ENCODE peak calls at places on chromosomes 2 and 18, in five cellular contexts. One of them, this sample, is unnamed.

GRCh38 chr2:141490886-141491285 is 639.9 kb downstream of the LRP1B start:
- DNase-seq in activated CD4-positive, alpha-beta T cell treated with anti-CD3 and anti-CD28 coated beads, Interleukin-2, amount 50 U/mL, for 24 hours: no peak
- DNase-seq in iPS-NIHi11: no peak
- DNase-seq in activated CD4-positive, CD25-positive, alpha-beta regulatory T cell treated with anti-CD3 and anti-CD28 coated beads, Interleukin-2, amount 50 U/mL, for 72 hours: no peak
- DNase-seq in NCI-H1105 treated with DMSO at 0.1 percent for 48 hours: no peak
- DNase-seq in this sample: no peak

GRCh38 chr2:229800997-229801754 is 86.8 kb upstream of the DNER start:
- DNase-seq in activated CD4-positive, alpha-beta T cell treated with anti-CD3 and anti-CD28 coated beads, Interleukin-2, amount 50 U/mL, for 24 hours: peak; percentile 28
- DNase-seq in iPS-NIHi11: peak; percentile 57
- DNase-seq in activated CD4-positive, CD25-positive, alpha-beta regulatory T cell treated with anti-CD3 and anti-CD28 coated beads, Interleukin-2, amount 50 U/mL, for 72 hours: peak; percentile 60
- DNase-seq in NCI-H1105 treated with DMSO at 0.1 percent for 48 hours: peak; percentile 56
- DNase-seq in this sample: peak; percentile 81

GRCh38 chr2:176122633-176123482 is at the start of gene HOXD9:
- DNase-seq in activated CD4-positive, alpha-beta T cell treated with anti-CD3 and anti-CD28 coated beads, Interleukin-2, amount 50 U/mL, for 24 hours: no peak
- DNase-seq in iPS-NIHi11: peak; percentile 68
- DNase-seq in activated CD4-positive, CD25-positive, alpha-beta regulatory T cell treated with anti-CD3 and anti-CD28 coated beads, Interleukin-2, amount 50 U/mL, for 72 hours: no peak
- DNase-seq in NCI-H1105 treated with DMSO at 0.1 percent for 48 hours: no peak
- DNase-seq in this sample: peak; percentile 87

GRCh38 chr2:82827426-82827825 is 1631.7 kb downstream of the SUCLG1 start:
- DNase-seq in activated CD4-positive, alpha-beta T cell treated with anti-CD3 and anti-CD28 coated beads, Interleukin-2, amount 50 U/mL, for 24 hours: no peak
- DNase-seq in iPS-NIHi11: no peak
- DNase-seq in activated CD4-positive, CD25-positive, alpha-beta regulatory T cell treated with anti-CD3 and anti-CD28 coated beads, Interleukin-2, amount 50 U/mL, for 72 hours: no peak
- DNase-seq in NCI-H1105 treated with DMSO at 0.1 percent for 48 hours: no peak
- DNase-seq in this sample: no peak

GRCh38 chr2:237486334-237486818 is 675 bp upstream of the MLPH start:
- DNase-seq in activated CD4-positive, alpha-beta T cell treated with anti-CD3 and anti-CD28 coated beads, Interleukin-2, amount 50 U/mL, for 24 hours: no peak
- DNase-seq in iPS-NIHi11: no peak
- DNase-seq in activated CD4-positive, CD25-positive, alpha-beta regulatory T cell treated with anti-CD3 and anti-CD28 coated beads, Interleukin-2, amount 50 U/mL, for 72 hours: no peak
- DNase-seq in NCI-H1105 treated with DMSO at 0.1 percent for 48 hours: no peak
- DNase-seq in this sample: peak; percentile 62

GRCh38 chr18:60746491-60746890 is 373.9 kb upstream of the MC4R start:
- DNase-seq in activated CD4-positive, alpha-beta T cell treated with anti-CD3 and anti-CD28 coated beads, Interleukin-2, amount 50 U/mL, for 24 hours: no peak
- DNase-seq in iPS-NIHi11: no peak
- DNase-seq in activated CD4-positive, CD25-positive, alpha-beta regulatory T cell treated with anti-CD3 and anti-CD28 coated beads, Interleukin-2, amount 50 U/mL, for 72 hours: no peak
- DNase-seq in NCI-H1105 treated with DMSO at 0.1 percent for 48 hours: no peak
- DNase-seq in this sample: no peak

GRCh38 chr2:42106257-42106816 is 58.5 kb downstream of the PKDCC start:
- DNase-seq in activated CD4-positive, alpha-beta T cell treated with anti-CD3 and anti-CD28 coated beads, Interleukin-2, amount 50 U/mL, for 24 hours: no peak
- DNase-seq in iPS-NIHi11: no peak
- DNase-seq in activated CD4-positive, CD25-positive, alpha-beta regulatory T cell treated with anti-CD3 and anti-CD28 coated beads, Interleukin-2, amount 50 U/mL, for 72 hours: no peak
- DNase-seq in NCI-H1105 treated with DMSO at 0.1 percent for 48 hours: no peak
- DNase-seq in this sample: peak; percentile 35

GRCh38 chr2:218311908-218312756 is 19.8 kb upstream of the TMBIM1 start:
- DNase-seq in activated CD4-positive, alpha-beta T cell treated with anti-CD3 and anti-CD28 coated beads, Interleukin-2, amount 50 U/mL, for 24 hours: no peak
- DNase-seq in iPS-NIHi11: no peak
- DNase-seq in activated CD4-positive, CD25-positive, alpha-beta regulatory T cell treated with anti-CD3 and anti-CD28 coated beads, Interleukin-2, amount 50 U/mL, for 72 hours: no peak
- DNase-seq in NCI-H1105 treated with DMSO at 0.1 percent for 48 hours: no peak
- DNase-seq in this sample: no peak

GRCh38 chr2:185291035-185291647 is 447.5 kb upstream of the FSIP2 start:
- DNase-seq in activated CD4-positive, alpha-beta T cell treated with anti-CD3 and anti-CD28 coated beads, Interleukin-2, amount 50 U/mL, for 24 hours: no peak
- DNase-seq in iPS-NIHi11: peak; percentile 40
- DNase-seq in activated CD4-positive, CD25-positive, alpha-beta regulatory T cell treated with anti-CD3 and anti-CD28 coated beads, Interleukin-2, amount 50 U/mL, for 72 hours: no peak
- DNase-seq in NCI-H1105 treated with DMSO at 0.1 percent for 48 hours: peak; percentile 2
- DNase-seq in this sample: peak; percentile 91

GRCh38 chr2:28406276-28407096 is 13.8 kb downstream of the FOSL2 start:
- DNase-seq in activated CD4-positive, alpha-beta T cell treated with anti-CD3 and anti-CD28 coated beads, Interleukin-2, amount 50 U/mL, for 24 hours: no peak
- DNase-seq in iPS-NIHi11: no peak
- DNase-seq in activated CD4-positive, CD25-positive, alpha-beta regulatory T cell treated with anti-CD3 and anti-CD28 coated beads, Interleukin-2, amount 50 U/mL, for 72 hours: no peak
- DNase-seq in NCI-H1105 treated with DMSO at 0.1 percent for 48 hours: no peak
- DNase-seq in this sample: no peak

GRCh38 chr2:168174761-168175160 is 72.6 kb downstream of the STK39 start:
- DNase-seq in activated CD4-positive, alpha-beta T cell treated with anti-CD3 and anti-CD28 coated beads, Interleukin-2, amount 50 U/mL, for 24 hours: no peak
- DNase-seq in iPS-NIHi11: no peak
- DNase-seq in activated CD4-positive, CD25-positive, alpha-beta regulatory T cell treated with anti-CD3 and anti-CD28 coated beads, Interleukin-2, amount 50 U/mL, for 72 hours: no peak
- DNase-seq in NCI-H1105 treated with DMSO at 0.1 percent for 48 hours: no peak
- DNase-seq in this sample: no peak

GRCh38 chr2:128607981-128608506 is 289.4 kb upstream of the HS6ST1 start:
- DNase-seq in activated CD4-positive, alpha-beta T cell treated with anti-CD3 and anti-CD28 coated beads, Interleukin-2, amount 50 U/mL, for 24 hours: no peak
- DNase-seq in iPS-NIHi11: peak; percentile 47
- DNase-seq in activated CD4-positive, CD25-positive, alpha-beta regulatory T cell treated with anti-CD3 and anti-CD28 coated beads, Interleukin-2, amount 50 U/mL, for 72 hours: no peak
- DNase-seq in NCI-H1105 treated with DMSO at 0.1 percent for 48 hours: no peak
- DNase-seq in this sample: no peak

GRCh38 chr2:381181-381580 is 93.3 kb upstream of the ALKAL2 start:
- DNase-seq in activated CD4-positive, alpha-beta T cell treated with anti-CD3 and anti-CD28 coated beads, Interleukin-2, amount 50 U/mL, for 24 hours: no peak
- DNase-seq in iPS-NIHi11: no peak
- DNase-seq in activated CD4-positive, CD25-positive, alpha-beta regulatory T cell treated with anti-CD3 and anti-CD28 coated beads, Interleukin-2, amount 50 U/mL, for 72 hours: no peak
- DNase-seq in NCI-H1105 treated with DMSO at 0.1 percent for 48 hours: no peak
- DNase-seq in this sample: peak; percentile 40

GRCh38 chr18:23067236-23067635 is 68.0 kb upstream of the CABLES1 start:
- DNase-seq in activated CD4-positive, alpha-beta T cell treated with anti-CD3 and anti-CD28 coated beads, Interleukin-2, amount 50 U/mL, for 24 hours: no peak
- DNase-seq in iPS-NIHi11: no peak
- DNase-seq in activated CD4-positive, CD25-positive, alpha-beta regulatory T cell treated with anti-CD3 and anti-CD28 coated beads, Interleukin-2, amount 50 U/mL, for 72 hours: no peak
- DNase-seq in NCI-H1105 treated with DMSO at 0.1 percent for 48 hours: no peak
- DNase-seq in this sample: no peak

GRCh38 chr18:76977108-76977621 is 154.8 kb downstream of the ZNF236 start:
- DNase-seq in activated CD4-positive, alpha-beta T cell treated with anti-CD3 and anti-CD28 coated beads, Interleukin-2, amount 50 U/mL, for 24 hours: no peak
- DNase-seq in iPS-NIHi11: peak; percentile 41
- DNase-seq in activated CD4-positive, CD25-positive, alpha-beta regulatory T cell treated with anti-CD3 and anti-CD28 coated beads, Interleukin-2, amount 50 U/mL, for 72 hours: no peak
- DNase-seq in NCI-H1105 treated with DMSO at 0.1 percent for 48 hours: peak; percentile 85
- DNase-seq in this sample: peak; percentile 40

GRCh38 chr2:113278073-113278811 is 479 bp downstream of the PAX8 start:
- DNase-seq in activated CD4-positive, alpha-beta T cell treated with anti-CD3 and anti-CD28 coated beads, Interleukin-2, amount 50 U/mL, for 24 hours: no peak
- DNase-seq in iPS-NIHi11: peak; percentile 46
- DNase-seq in activated CD4-positive, CD25-positive, alpha-beta regulatory T cell treated with anti-CD3 and anti-CD28 coated beads, Interleukin-2, amount 50 U/mL, for 72 hours: no peak
- DNase-seq in NCI-H1105 treated with DMSO at 0.1 percent for 48 hours: no peak
- DNase-seq in this sample: peak; percentile 74

GRCh38 chr2:119786312-119786711 is 26.6 kb downstream of the PTPN4 start:
- DNase-seq in activated CD4-positive, alpha-beta T cell treated with anti-CD3 and anti-CD28 coated beads, Interleukin-2, amount 50 U/mL, for 24 hours: no peak
- DNase-seq in iPS-NIHi11: no peak
- DNase-seq in activated CD4-positive, CD25-positive, alpha-beta regulatory T cell treated with anti-CD3 and anti-CD28 coated beads, Interleukin-2, amount 50 U/mL, for 72 hours: no peak
- DNase-seq in NCI-H1105 treated with DMSO at 0.1 percent for 48 hours: no peak
- DNase-seq in this sample: no peak

GRCh38 chr18:63216911-63217311 is 102.7 kb downstream of the BCL2 start:
- DNase-seq in activated CD4-positive, alpha-beta T cell treated with anti-CD3 and anti-CD28 coated beads, Interleukin-2, amount 50 U/mL, for 24 hours: no peak
- DNase-seq in iPS-NIHi11: no peak
- DNase-seq in activated CD4-positive, CD25-positive, alpha-beta regulatory T cell treated with anti-CD3 and anti-CD28 coated beads, Interleukin-2, amount 50 U/mL, for 72 hours: no peak
- DNase-seq in NCI-H1105 treated with DMSO at 0.1 percent for 48 hours: no peak
- DNase-seq in this sample: no peak

GRCh38 chr2:119311371-119311770 is 55.3 kb downstream of the C2orf76 start:
- DNase-seq in activated CD4-positive, alpha-beta T cell treated with anti-CD3 and anti-CD28 coated beads, Interleukin-2, amount 50 U/mL, for 24 hours: no peak
- DNase-seq in iPS-NIHi11: peak; percentile 26
- DNase-seq in activated CD4-positive, CD25-positive, alpha-beta regulatory T cell treated with anti-CD3 and anti-CD28 coated beads, Interleukin-2, amount 50 U/mL, for 72 hours: no peak
- DNase-seq in NCI-H1105 treated with DMSO at 0.1 percent for 48 hours: no peak
- DNase-seq in this sample: peak; percentile 68

GRCh38 chr2:129803067-129803466 is 176.4 kb upstream of the RAB6C start:
- DNase-seq in activated CD4-positive, alpha-beta T cell treated with anti-CD3 and anti-CD28 coated beads, Interleukin-2, amount 50 U/mL, for 24 hours: no peak
- DNase-seq in iPS-NIHi11: no peak
- DNase-seq in activated CD4-positive, CD25-positive, alpha-beta regulatory T cell treated with anti-CD3 and anti-CD28 coated beads, Interleukin-2, amount 50 U/mL, for 72 hours: no peak
- DNase-seq in NCI-H1105 treated with DMSO at 0.1 percent for 48 hours: peak; percentile 21
- DNase-seq in this sample: no peak

GRCh38 chr2:230714122-230714453 is 1.4 kb downstream of the CAB39 start:
- DNase-seq in activated CD4-positive, alpha-beta T cell treated with anti-CD3 and anti-CD28 coated beads, Interleukin-2, amount 50 U/mL, for 24 hours: no peak
- DNase-seq in iPS-NIHi11: peak; percentile 34
- DNase-seq in activated CD4-positive, CD25-positive, alpha-beta regulatory T cell treated with anti-CD3 and anti-CD28 coated beads, Interleukin-2, amount 50 U/mL, for 72 hours: no peak
- DNase-seq in NCI-H1105 treated with DMSO at 0.1 percent for 48 hours: no peak
- DNase-seq in this sample: no peak

GRCh38 chr18:63606526-63606925 is 19.4 kb downstream of the SERPINB13 start:
- DNase-seq in activated CD4-positive, alpha-beta T cell treated with anti-CD3 and anti-CD28 coated beads, Interleukin-2, amount 50 U/mL, for 24 hours: no peak
- DNase-seq in iPS-NIHi11: no peak
- DNase-seq in activated CD4-positive, CD25-positive, alpha-beta regulatory T cell treated with anti-CD3 and anti-CD28 coated beads, Interleukin-2, amount 50 U/mL, for 72 hours: no peak
- DNase-seq in NCI-H1105 treated with DMSO at 0.1 percent for 48 hours: no peak
- DNase-seq in this sample: no peak

GRCh38 chr2:124048664-124049063 is 23.6 kb downstream of the CNTNAP5 start:
- DNase-seq in activated CD4-positive, alpha-beta T cell treated with anti-CD3 and anti-CD28 coated beads, Interleukin-2, amount 50 U/mL, for 24 hours: no peak
- DNase-seq in iPS-NIHi11: no peak
- DNase-seq in activated CD4-positive, CD25-positive, alpha-beta regulatory T cell treated with anti-CD3 and anti-CD28 coated beads, Interleukin-2, amount 50 U/mL, for 72 hours: no peak
- DNase-seq in NCI-H1105 treated with DMSO at 0.1 percent for 48 hours: no peak
- DNase-seq in this sample: no peak

GRCh38 chr18:48504819-48505218 is 34.0 kb upstream of the CTIF start:
- DNase-seq in activated CD4-positive, alpha-beta T cell treated with anti-CD3 and anti-CD28 coated beads, Interleukin-2, amount 50 U/mL, for 24 hours: no peak
- DNase-seq in iPS-NIHi11: no peak
- DNase-seq in activated CD4-positive, CD25-positive, alpha-beta regulatory T cell treated with anti-CD3 and anti-CD28 coated beads, Interleukin-2, amount 50 U/mL, for 72 hours: no peak
- DNase-seq in NCI-H1105 treated with DMSO at 0.1 percent for 48 hours: no peak
- DNase-seq in this sample: no peak

GRCh38 chr2:208101716-208102631 is 22.4 kb downstream of the CRYGD start:
- DNase-seq in activated CD4-positive, alpha-beta T cell treated with anti-CD3 and anti-CD28 coated beads, Interleukin-2, amount 50 U/mL, for 24 hours: no peak
- DNase-seq in iPS-NIHi11: peak; percentile 38
- DNase-seq in activated CD4-positive, CD25-positive, alpha-beta regulatory T cell treated with anti-CD3 and anti-CD28 coated beads, Interleukin-2, amount 50 U/mL, for 72 hours: no peak
- DNase-seq in NCI-H1105 treated with DMSO at 0.1 percent for 48 hours: peak; percentile 65
- DNase-seq in this sample: no peak

GRCh38 chr2:140842110-140842509 is 1288.7 kb downstream of the LRP1B start:
- DNase-seq in activated CD4-positive, alpha-beta T cell treated with anti-CD3 and anti-CD28 coated beads, Interleukin-2, amount 50 U/mL, for 24 hours: no peak
- DNase-seq in iPS-NIHi11: no peak
- DNase-seq in activated CD4-positive, CD25-positive, alpha-beta regulatory T cell treated with anti-CD3 and anti-CD28 coated beads, Interleukin-2, amount 50 U/mL, for 72 hours: no peak
- DNase-seq in NCI-H1105 treated with DMSO at 0.1 percent for 48 hours: no peak
- DNase-seq in this sample: no peak

GRCh38 chr2:105924271-105924670 is 179.6 kb downstream of the NCK2 start:
- DNase-seq in activated CD4-positive, alpha-beta T cell treated with anti-CD3 and anti-CD28 coated beads, Interleukin-2, amount 50 U/mL, for 24 hours: no peak
- DNase-seq in iPS-NIHi11: no peak
- DNase-seq in activated CD4-positive, CD25-positive, alpha-beta regulatory T cell treated with anti-CD3 and anti-CD28 coated beads, Interleukin-2, amount 50 U/mL, for 72 hours: no peak
- DNase-seq in NCI-H1105 treated with DMSO at 0.1 percent for 48 hours: no peak
- DNase-seq in this sample: no peak

GRCh38 chr2:189142893-189143759 is 36.4 kb downstream of the COL5A2 start:
- DNase-seq in activated CD4-positive, alpha-beta T cell treated with anti-CD3 and anti-CD28 coated beads, Interleukin-2, amount 50 U/mL, for 24 hours: peak; percentile 1
- DNase-seq in iPS-NIHi11: peak; percentile 61
- DNase-seq in activated CD4-positive, CD25-positive, alpha-beta regulatory T cell treated with anti-CD3 and anti-CD28 coated beads, Interleukin-2, amount 50 U/mL, for 72 hours: no peak
- DNase-seq in NCI-H1105 treated with DMSO at 0.1 percent for 48 hours: peak; percentile 19
- DNase-seq in this sample: peak; percentile 83

GRCh38 chr2:88656690-88657089 is 29.4 kb upstream of the EIF2AK3 start:
- DNase-seq in activated CD4-positive, alpha-beta T cell treated with anti-CD3 and anti-CD28 coated beads, Interleukin-2, amount 50 U/mL, for 24 hours: no peak
- DNase-seq in iPS-NIHi11: no peak
- DNase-seq in activated CD4-positive, CD25-positive, alpha-beta regulatory T cell treated with anti-CD3 and anti-CD28 coated beads, Interleukin-2, amount 50 U/mL, for 72 hours: no peak
- DNase-seq in NCI-H1105 treated with DMSO at 0.1 percent for 48 hours: no peak
- DNase-seq in this sample: no peak

GRCh38 chr2:32863326-32863725 is 83.4 kb upstream of the LTBP1 start:
- DNase-seq in activated CD4-positive, alpha-beta T cell treated with anti-CD3 and anti-CD28 coated beads, Interleukin-2, amount 50 U/mL, for 24 hours: no peak
- DNase-seq in iPS-NIHi11: no peak
- DNase-seq in activated CD4-positive, CD25-positive, alpha-beta regulatory T cell treated with anti-CD3 and anti-CD28 coated beads, Interleukin-2, amount 50 U/mL, for 72 hours: no peak
- DNase-seq in NCI-H1105 treated with DMSO at 0.1 percent for 48 hours: no peak
- DNase-seq in this sample: no peak

GRCh38 chr2:227828385-227828990 is 14.8 kb downstream of the CCL20 start:
- DNase-seq in activated CD4-positive, alpha-beta T cell treated with anti-CD3 and anti-CD28 coated beads, Interleukin-2, amount 50 U/mL, for 24 hours: no peak
- DNase-seq in iPS-NIHi11: no peak
- DNase-seq in activated CD4-positive, CD25-positive, alpha-beta regulatory T cell treated with anti-CD3 and anti-CD28 coated beads, Interleukin-2, amount 50 U/mL, for 72 hours: no peak
- DNase-seq in NCI-H1105 treated with DMSO at 0.1 percent for 48 hours: no peak
- DNase-seq in this sample: no peak

GRCh38 chr2:43832457-43832856 is 6.2 kb downstream of the ABCG5 start:
- DNase-seq in activated CD4-positive, alpha-beta T cell treated with anti-CD3 and anti-CD28 coated beads, Interleukin-2, amount 50 U/mL, for 24 hours: no peak
- DNase-seq in iPS-NIHi11: no peak
- DNase-seq in activated CD4-positive, CD25-positive, alpha-beta regulatory T cell treated with anti-CD3 and anti-CD28 coated beads, Interleukin-2, amount 50 U/mL, for 72 hours: no peak
- DNase-seq in NCI-H1105 treated with DMSO at 0.1 percent for 48 hours: no peak
- DNase-seq in this sample: no peak

GRCh38 chr2:21162615-21162878 is 38.8 kb downstream of the TDRD15 start:
- DNase-seq in activated CD4-positive, alpha-beta T cell treated with anti-CD3 and anti-CD28 coated beads, Interleukin-2, amount 50 U/mL, for 24 hours: no peak
- DNase-seq in iPS-NIHi11: no peak
- DNase-seq in activated CD4-positive, CD25-positive, alpha-beta regulatory T cell treated with anti-CD3 and anti-CD28 coated beads, Interleukin-2, amount 50 U/mL, for 72 hours: no peak
- DNase-seq in NCI-H1105 treated with DMSO at 0.1 percent for 48 hours: no peak
- DNase-seq in this sample: no peak